ENCODE peak calls at places on chromosomes 6 and 20, in eight cellular contexts. K is cardiac muscle cell, B is HCT116, W is body of pancreas, A is spleen, M is HepG2, D is DND-41, N is hepatocyte. I is an unnamed sample. For H3K4me1, the result is how much of the 10 kb centered on the place peaks cover.

GRCh38 chr6:8855411-8855810 is 420.1 kb upstream of the SLC35B3 start:
- DNase-seq in K (no peak), B (no peak), W (no peak), A (no peak), M (no peak), D (no peak), N (no peak), I (no peak)

GRCh38 chr6:112231609-112232060 is 22.7 kb downstream of the LAMA4 start:
- DNase-seq in K (no peak), B (no peak), W (no peak), A (no peak), M (no peak), D (no peak), N (no peak), I (no peak)

GRCh38 chr20:21704408-21705385 is 767 bp upstream of the PAX1 start:
- DNase-seq in K (no peak), B (no peak), W (no peak), A (peak), M (no peak), D (no peak), N (no peak), I (no peak)

GRCh38 chr6:148336901-148337300 is 5.7 kb upstream of the SASH1 start:
- DNase-seq in K (no peak), B (no peak), W (no peak), A (no peak), M (no peak), D (no peak), N (no peak), I (no peak)

GRCh38 chr6:30824698-30825097 is 59.6 kb upstream of the DDR1 start:
- DNase-seq in K (no peak), B (no peak), W (no peak), A (no peak), M (no peak), D (no peak), N (no peak), I (no peak)

GRCh38 chr6:37365791-37366190 is 12.0 kb downstream of the RNF8 start:
- DNase-seq in K (no peak), B (no peak), W (no peak), A (no peak), M (peak), D (no peak), N (no peak), I (no peak)

GRCh38 chr6:139765825-139766285 is 391.4 kb upstream of the CITED2 start:
- DNase-seq in K (no peak), B (peak), W (peak), A (no peak), M (peak), D (no peak), N (peak), I (no peak)

GRCh38 chr6:72350256-72350875 is 271.5 kb upstream of the KCNQ5 start:
- DNase-seq in K (no peak), B (no peak), W (no peak), A (no peak), M (no peak), D (no peak), N (no peak), I (no peak)

GRCh38 chr6:9540534-9541126 is 874.2 kb downstream of the TFAP2A start:
- DNase-seq in K (peak), B (peak), W (peak), A (no peak), M (peak), D (peak), N (peak), I (no peak)

GRCh38 chr6:108106261-108106660 is 31.7 kb upstream of the OSTM1 start:
- DNase-seq in K (no peak), B (no peak), W (no peak), A (no peak), M (no peak), D (no peak), N (no peak), I (no peak)

GRCh38 chr6:116973992-116974391 is 97.0 kb downstream of the RFX6 start:
- DNase-seq in K (no peak), B (no peak), W (no peak), A (no peak), M (no peak), D (no peak), N (no peak), I (no peak)

GRCh38 chr6:135181333-135182119 is 418 bp downstream of the MYB start:
- DNase-seq in K (no peak), B (no peak), W (no peak), A (peak), M (no peak), D (peak), N (peak), I (no peak)

GRCh38 chr20:63092660-63093215 is 86.0 kb upstream of the BHLHE23 start:
- DNase-seq in K (no peak), B (no peak), W (no peak), A (peak), M (no peak), D (no peak), N (no peak), I (peak)

GRCh38 chr6:41546475-41546865 is 289 bp downstream of the FOXP4 start:
- DNase-seq in K (no peak), B (no peak), W (no peak), A (no peak), M (no peak), D (no peak), N (no peak), I (no peak)

GRCh38 chr20:4814696-4815252 is 93.1 kb downstream of the PRND start:
- DNase-seq in K (no peak), B (no peak), W (peak), A (peak), M (no peak), D (no peak), N (no peak), I (no peak)

GRCh38 chr6:25170640-25171039 is 108.5 kb upstream of the CARMIL1 start:
- DNase-seq in K (no peak), B (no peak), W (no peak), A (no peak), M (no peak), D (no peak), N (no peak), I (no peak)

GRCh38 chr20:58715709-58716475 is 23.3 kb downstream of the NPEPL1 start:
- DNase-seq in K (no peak), B (no peak), W (no peak), A (peak), M (no peak), D (peak), N (peak), I (peak)

GRCh38 chr6:144063744-144064401 is 31.5 kb downstream of the SF3B5 start:
- DNase-seq in K (peak), B (peak), W (peak), A (peak), M (peak), D (peak), N (peak), I (no peak)

GRCh38 chr6:89242574-89243330 is 25.6 kb upstream of the GABRR1 start:
- DNase-seq in K (peak), B (peak), W (peak), A (no peak), M (peak), D (peak), N (peak), I (no peak)

GRCh38 chr6:8170754-8171153 is 68.4 kb upstream of the EEF1E1 start:
- DNase-seq in K (no peak), B (no peak), W (no peak), A (no peak), M (no peak), D (no peak), N (no peak), I (no peak)

GRCh38 chr20:63781181-63781580 is 41.6 kb downstream of the SLC2A4RG start:
- DNase-seq in K (no peak), B (no peak), W (no peak), A (no peak), M (no peak), D (no peak), N (no peak), I (no peak)

GRCh38 chr6:89058627-89059026 is 21.9 kb upstream of the PNRC1 start:
- DNase-seq in K (no peak), B (no peak), W (no peak), A (no peak), M (no peak), D (no peak), N (no peak), I (no peak)

GRCh38 chr6:152458648-152459047 is 178.5 kb downstream of the SYNE1 start:
- DNase-seq in K (no peak), B (no peak), W (peak), A (no peak), M (no peak), D (no peak), N (no peak), I (no peak)

GRCh38 chr6:93416575-93417420 is 2.6 kb downstream of the EPHA7 start:
- DNase-seq in K (peak), B (no peak), W (peak), A (peak), M (no peak), D (no peak), N (peak), I (no peak)

GRCh38 chr20:58145506-58146080 is 82.9 kb downstream of the ANKRD60 start:
- DNase-seq in K (no peak), B (no peak), W (no peak), A (no peak), M (no peak), D (no peak), N (no peak), I (peak)

GRCh38 chr6:71822626-71823025 is 63.7 kb upstream of the RIMS1 start:
- DNase-seq in K (no peak), B (no peak), W (no peak), A (no peak), M (no peak), D (no peak), N (no peak), I (no peak)

GRCh38 chr6:161374971-161375873 is 101.4 kb upstream of the AGPAT4 start:
- DNase-seq in K (peak), B (no peak), W (peak), A (peak), M (peak), D (no peak), N (no peak), I (no peak)

GRCh38 chr6:33604941-33605854 is 15.9 kb upstream of the ITPR3 start:
- DNase-seq in K (no peak), B (no peak), W (no peak), A (no peak), M (no peak), D (no peak), N (no peak), I (no peak)

GRCh38 chr6:3410385-3411360 is 46.2 kb downstream of the SLC22A23 start:
- DNase-seq in K (peak), B (peak), W (peak), A (no peak), M (peak), D (peak), N (peak), I (no peak)

GRCh38 chr6:168618546-168619315 is 177.7 kb downstream of the SMOC2 start:
- DNase-seq in K (no peak), B (no peak), W (no peak), A (no peak), M (no peak), D (no peak), N (no peak), I (no peak)

GRCh38 chr20:59144831-59145196 is 18.8 kb upstream of the ZNF831 start:
- DNase-seq in K (no peak), B (no peak), W (no peak), A (peak), M (no peak), D (no peak), N (no peak), I (peak)

GRCh38 chr20:54643761-54644160 is 168.4 kb downstream of the DOK5 start:
- DNase-seq in K (no peak), B (no peak), W (no peak), A (no peak), M (no peak), D (no peak), N (peak), I (peak)

GRCh38 chr20:25065625-25066338 is 7.8 kb upstream of the ACSS1 start:
- DNase-seq in K (no peak), B (peak), W (peak), A (peak), M (peak), D (peak), N (peak), I (peak)

GRCh38 chr6:5439749-5440148 is 178.4 kb downstream of the FARS2 start:
- DNase-seq in K (no peak), B (no peak), W (no peak), A (no peak), M (peak), D (no peak), N (no peak), I (no peak)

GRCh38 chr6:157534991-157535353 is 154.0 kb downstream of the ZDHHC14 start:
- DNase-seq in K (no peak), B (no peak), W (no peak), A (no peak), M (no peak), D (no peak), N (no peak), I (no peak)

GRCh38 chr20:48298851-48299484 is 513.7 kb upstream of the SULF2 start:
- DNase-seq in K (no peak), B (peak), W (peak), A (no peak), M (peak), D (no peak), N (peak), I (peak)

GRCh38 chr6:159759645-159760044 is 2.2 kb upstream of the ACAT2 start:
- DNase-seq in K (no peak), B (no peak), W (no peak), A (no peak), M (no peak), D (no peak), N (no peak), I (no peak)

GRCh38 chr6:146910611-146911010 is 293.6 kb upstream of the STXBP5 start:
- DNase-seq in K (no peak), B (no peak), W (no peak), A (no peak), M (no peak), D (no peak), N (no peak), I (no peak)

GRCh38 chr6:146911635-146912034 is 292.6 kb upstream of the STXBP5 start:
- DNase-seq in K (no peak), B (no peak), W (no peak), A (no peak), M (no peak), D (no peak), N (no peak), I (no peak)

GRCh38 chr6:146913842-146914562 is 290.2 kb upstream of the STXBP5 start:
- DNase-seq in K (peak), B (peak), W (peak), A (peak), M (peak), D (no peak), N (peak), I (peak)

GRCh38 chr6:146914563-146915483 is 289.4 kb upstream of the STXBP5 start:
- DNase-seq in K (no peak), B (peak), W (peak), A (no peak), M (no peak), D (no peak), N (peak), I (peak)

DNA sequence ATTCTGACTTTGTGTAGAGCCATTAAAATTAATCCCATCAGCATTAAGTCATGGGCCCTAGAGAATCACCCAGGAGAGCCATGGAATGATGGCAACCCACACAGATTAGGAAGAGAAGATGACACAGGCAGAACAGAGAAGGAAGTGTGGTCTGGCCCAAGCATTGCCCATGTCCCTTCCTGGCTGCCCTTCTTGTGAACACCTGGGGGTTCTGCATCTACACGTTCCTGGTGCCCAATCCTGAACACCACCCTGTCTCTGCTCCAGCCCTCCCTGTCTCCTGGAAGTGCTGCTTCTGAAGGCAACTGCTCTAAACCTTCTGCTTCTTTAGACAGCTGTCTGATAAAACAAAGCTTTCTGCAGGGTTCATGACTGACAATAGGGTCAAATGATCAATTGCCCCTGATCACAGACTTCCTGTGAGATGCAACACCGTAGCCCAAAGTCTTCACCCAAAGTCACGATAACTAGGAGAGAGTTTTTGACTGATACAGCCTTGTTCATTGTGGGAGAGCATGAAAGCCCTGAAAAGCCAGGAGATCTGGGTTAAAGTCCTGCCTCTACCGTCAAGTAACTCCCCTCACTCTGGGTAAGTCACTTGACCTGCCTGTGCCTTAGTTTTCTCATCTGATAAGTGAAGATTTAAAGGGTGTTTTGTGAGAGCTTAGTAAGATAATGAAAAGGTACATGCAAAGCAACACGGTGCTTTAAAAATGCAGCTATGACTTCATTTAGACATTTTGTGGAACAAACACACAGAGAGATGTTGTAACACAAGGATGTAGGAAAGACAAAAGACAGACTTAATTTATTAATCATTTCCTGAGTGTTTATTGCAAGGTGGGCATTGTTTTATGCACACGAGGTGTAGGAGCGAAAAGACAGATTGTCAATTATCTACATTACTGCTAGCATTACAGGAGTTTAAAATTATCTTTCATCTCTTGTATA is 291.2 kb upstream of the STXBP5 start:
- DNase-seq in K (no peak), B (no peak), W (no peak), A (no peak), M (no peak), D (no peak), N (no peak), I (no peak)
- H3K4me3 ChIP-seq in K (no peak), B (no peak), W (no peak), A (no peak), M (no peak), D (no peak), N (no peak), I (no peak)

GRCh38 chr6:75601608-75602163 is at the start of gene SENP6:
- DNase-seq in K (peak), B (peak), W (peak), A (peak), M (peak), D (peak), N (peak), I (peak)
- H3K4me1 ChIP-seq in K (under half), B (under half), W (under half), A (half or more), M (under half), D (under half), N (under half), I (under half)

GRCh38 chr20:10682939-10683338 is 9.1 kb upstream of the JAG1 start:
- DNase-seq in K (no peak), B (no peak), W (no peak), A (no peak), M (no peak), D (no peak), N (no peak), I (no peak)

GRCh38 chr20:10689385-10689784 is 15.6 kb upstream of the JAG1 start:
- DNase-seq in K (no peak), B (no peak), W (no peak), A (no peak), M (no peak), D (no peak), N (no peak), I (no peak)

GRCh38 chr20:10683537-10683936 is 9.7 kb upstream of the JAG1 start:
- DNase-seq in K (no peak), B (no peak), W (no peak), A (no peak), M (no peak), D (no peak), N (no peak), I (no peak)

GRCh38 chr20:10681466-10681865 is 7.7 kb upstream of the JAG1 start:
- DNase-seq in K (no peak), B (no peak), W (no peak), A (no peak), M (no peak), D (no peak), N (no peak), I (no peak)

DNA sequence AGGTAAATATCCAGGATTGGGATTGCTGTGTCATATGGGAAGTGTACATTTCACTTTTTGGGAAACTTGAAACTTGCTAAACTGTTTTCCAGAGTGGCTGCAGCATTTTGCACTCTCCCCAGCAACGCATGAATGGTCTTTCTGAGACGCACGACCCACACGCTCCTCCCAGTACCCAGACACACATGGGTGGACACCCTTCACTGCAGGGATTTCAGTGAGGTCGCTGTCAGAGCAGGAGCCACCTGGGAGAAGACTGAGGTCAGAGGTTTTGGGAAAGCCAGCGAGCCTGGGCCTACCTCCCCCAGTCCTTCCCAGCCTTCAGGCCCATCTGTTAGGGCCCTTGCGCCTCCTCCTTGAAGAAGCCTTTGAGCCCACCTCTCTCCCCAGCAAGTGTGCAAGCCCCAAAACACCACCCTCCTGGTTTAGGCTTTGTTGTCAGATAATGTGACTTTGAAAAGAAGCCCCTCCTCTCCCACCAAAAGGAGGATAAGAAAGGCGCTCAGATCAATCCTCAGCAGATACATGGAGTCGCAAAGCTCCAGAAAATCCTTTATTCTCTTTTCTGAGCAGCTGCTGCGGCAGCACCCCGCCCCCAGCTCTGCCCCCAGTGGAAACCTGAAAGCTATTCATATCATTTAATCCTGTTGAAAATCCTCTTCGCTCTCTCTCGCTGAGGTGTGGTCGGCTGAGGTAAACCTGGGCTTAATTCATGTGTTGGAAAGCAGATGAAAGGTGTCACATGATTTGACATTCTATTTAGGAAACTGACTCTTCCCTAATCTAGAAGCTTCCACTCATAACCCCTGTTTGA is 12.8 kb upstream of the JAG1 start:
- DNase-seq in K (no peak), B (no peak), W (no peak), A (no peak), M (no peak), D (no peak), N (no peak), I (no peak)
- H3K4me3 ChIP-seq in K (no peak), B (no peak), W (no peak), A (no peak), M (no peak), D (no peak), N (no peak), I (no peak)

GRCh38 chr6:15401769-15402250 is 155.9 kb downstream of the JARID2 start:
- DNase-seq in K (no peak), B (no peak), W (no peak), A (no peak), M (peak), D (no peak), N (peak), I (no peak)

GRCh38 chr6:15398657-15399287 is 152.9 kb downstream of the JARID2 start:
- DNase-seq in K (peak), B (no peak), W (no peak), A (no peak), M (no peak), D (no peak), N (no peak), I (no peak)

GRCh38 chr6:15400572-15401004 is 154.7 kb downstream of the JARID2 start:
- DNase-seq in K (peak), B (no peak), W (peak), A (peak), M (no peak), D (no peak), N (peak), I (no peak)

GRCh38 chr6:15401120-15401519 is 155.3 kb downstream of the JARID2 start:
- DNase-seq in K (no peak), B (no peak), W (no peak), A (no peak), M (no peak), D (no peak), N (no peak), I (no peak)

GRCh38 chr6:15399651-15400470 is 154.0 kb downstream of the JARID2 start:
- DNase-seq in K (peak), B (no peak), W (peak), A (no peak), M (no peak), D (no peak), N (peak), I (no peak)
- H3K4me1 ChIP-seq in K (half or more), B (under half), W (under half), A (half or more), M (under half), D (under half), N (under half), I (under half)